ENCODE peak calls at places on chromosomes 5 and 9, in seven cellular contexts. One of them, this sample, is unnamed.

GRCh38 chr9:90960941-90961340 is 159.3 kb downstream of the SYK start:
- DNase-seq in H1: no peak
- DNase-seq in trophoblast cell: no peak
- DNase-seq in neuronal stem cell: no peak
- DNase-seq in H9: no peak
- DNase-seq in mesendoderm: no peak
- DNase-seq in mesenchymal stem cell: peak; percentile 42
- DNase-seq in this sample: no peak

GRCh38 chr5:168941901-168942300 is 359.0 kb downstream of the SLIT3 start:
- DNase-seq in H1: no peak
- DNase-seq in trophoblast cell: no peak
- DNase-seq in neuronal stem cell: no peak
- DNase-seq in H9: peak; percentile 40
- DNase-seq in mesendoderm: peak; percentile 72
- DNase-seq in mesenchymal stem cell: no peak
- DNase-seq in this sample: no peak

GRCh38 chr9:109493648-109494047 is 4.5 kb downstream of the PTPN3 start:
- DNase-seq in H1: no peak
- DNase-seq in trophoblast cell: no peak
- DNase-seq in neuronal stem cell: no peak
- DNase-seq in H9: no peak
- DNase-seq in mesendoderm: no peak
- DNase-seq in mesenchymal stem cell: no peak
- DNase-seq in this sample: no peak

GRCh38 chr9:137252555-137253506 is 1.7 kb downstream of the STPG3 start:
- DNase-seq in H1: no peak
- DNase-seq in trophoblast cell: peak; percentile 54
- DNase-seq in neuronal stem cell: no peak
- DNase-seq in H9: peak; percentile 69
- DNase-seq in mesendoderm: no peak
- DNase-seq in mesenchymal stem cell: no peak
- DNase-seq in this sample: no peak

GRCh38 chr9:134922932-134923240 is 5.2 kb upstream of the FCN1 start:
- DNase-seq in H1: no peak
- DNase-seq in trophoblast cell: no peak
- DNase-seq in neuronal stem cell: no peak
- DNase-seq in H9: no peak
- DNase-seq in mesendoderm: no peak
- DNase-seq in mesenchymal stem cell: no peak
- DNase-seq in this sample: no peak

GRCh38 chr5:111641533-111642230 is 115.3 kb downstream of the NREP start:
- DNase-seq in H1: no peak
- DNase-seq in trophoblast cell: peak; percentile 11
- DNase-seq in neuronal stem cell: no peak
- DNase-seq in H9: no peak
- DNase-seq in mesendoderm: no peak
- DNase-seq in mesenchymal stem cell: peak; percentile 76
- DNase-seq in this sample: peak; percentile 90

GRCh38 chr5:120368923-120369715 is 95.0 kb upstream of the PRR16 start:
- DNase-seq in H1: no peak
- DNase-seq in trophoblast cell: no peak
- DNase-seq in neuronal stem cell: no peak
- DNase-seq in H9: peak; percentile 56
- DNase-seq in mesendoderm: no peak
- DNase-seq in mesenchymal stem cell: no peak
- DNase-seq in this sample: no peak

GRCh38 chr5:108749130-108749861 is 1.6 kb downstream of the FER start:
- DNase-seq in H1: no peak
- DNase-seq in trophoblast cell: peak; percentile 78
- DNase-seq in neuronal stem cell: no peak
- DNase-seq in H9: no peak
- DNase-seq in mesendoderm: peak; percentile 90
- DNase-seq in mesenchymal stem cell: peak; percentile 39
- DNase-seq in this sample: no peak

GRCh38 chr5:83472213-83472507 is 616 bp downstream of the VCAN start:
- DNase-seq in H1: no peak
- DNase-seq in trophoblast cell: no peak
- DNase-seq in neuronal stem cell: no peak
- DNase-seq in H9: no peak
- DNase-seq in mesendoderm: no peak
- DNase-seq in mesenchymal stem cell: no peak
- DNase-seq in this sample: no peak

GRCh38 chr9:87206064-87206661 is 258.9 kb upstream of the GAS1 start:
- DNase-seq in H1: no peak
- DNase-seq in trophoblast cell: no peak
- DNase-seq in neuronal stem cell: no peak
- DNase-seq in H9: no peak
- DNase-seq in mesendoderm: no peak
- DNase-seq in mesenchymal stem cell: peak; percentile 70
- DNase-seq in this sample: peak; percentile 85

GRCh38 chr9:114894801-114895433 is 35.5 kb downstream of the TNFSF8 start:
- DNase-seq in H1: no peak
- DNase-seq in trophoblast cell: peak; percentile 87
- DNase-seq in neuronal stem cell: no peak
- DNase-seq in H9: peak; percentile 34
- DNase-seq in mesendoderm: peak; percentile 99
- DNase-seq in mesenchymal stem cell: peak; percentile 99
- DNase-seq in this sample: peak; percentile 99

GRCh38 chr5:101036778-101037177 is 133.7 kb upstream of the ST8SIA4 start:
- DNase-seq in H1: no peak
- DNase-seq in trophoblast cell: no peak
- DNase-seq in neuronal stem cell: no peak
- DNase-seq in H9: no peak
- DNase-seq in mesendoderm: no peak
- DNase-seq in mesenchymal stem cell: no peak
- DNase-seq in this sample: no peak

GRCh38 chr5:10370931-10371330 is 17.4 kb downstream of the MARCHF6 start:
- DNase-seq in H1: no peak
- DNase-seq in trophoblast cell: no peak
- DNase-seq in neuronal stem cell: no peak
- DNase-seq in H9: no peak
- DNase-seq in mesendoderm: no peak
- DNase-seq in mesenchymal stem cell: no peak
- DNase-seq in this sample: no peak

GRCh38 chr5:109529520-109529919 is 119.7 kb upstream of the PJA2 start:
- DNase-seq in H1: no peak
- DNase-seq in trophoblast cell: no peak
- DNase-seq in neuronal stem cell: no peak
- DNase-seq in H9: no peak
- DNase-seq in mesendoderm: no peak
- DNase-seq in mesenchymal stem cell: no peak
- DNase-seq in this sample: peak; percentile 36

DNA sequence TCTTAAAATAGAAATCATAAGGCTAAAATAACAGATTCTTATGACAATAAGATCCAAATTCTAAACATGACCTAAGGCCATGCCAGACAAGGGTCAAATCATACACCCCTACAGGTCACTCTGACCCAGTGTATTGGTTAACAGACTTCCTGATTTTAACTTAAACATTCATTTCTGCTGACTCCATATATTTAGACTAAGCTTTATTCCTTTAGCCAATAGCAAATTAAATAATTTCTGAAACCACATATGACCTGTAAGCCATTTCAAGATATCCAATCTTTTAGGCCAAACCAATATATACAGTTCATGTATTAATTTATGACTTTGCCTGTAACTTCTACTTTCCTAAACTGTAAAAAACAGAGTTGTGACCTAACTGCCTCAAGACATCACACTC is 7.4 kb upstream of the SPINK13 start:
- DNase-seq in H1: no peak
- DNase-seq in trophoblast cell: no peak
- DNase-seq in neuronal stem cell: no peak
- DNase-seq in H9: no peak
- DNase-seq in mesendoderm: no peak
- DNase-seq in mesenchymal stem cell: no peak
- DNase-seq in this sample: no peak
- H3K4ac ChIP-seq in H1: no peak overlapping the region
- H3K4ac ChIP-seq in trophoblast cell: no peak overlapping the region
- H3K4ac ChIP-seq in neuronal stem cell: no peak overlapping the region
- H3K4ac ChIP-seq in H9: no peak overlapping the region
- H3K4ac ChIP-seq in mesendoderm: no peak overlapping the region
- H3K4ac ChIP-seq in mesenchymal stem cell: no peak overlapping the region
- H3K4ac ChIP-seq in this sample: no peak overlapping the region

GRCh38 chr9:33341182-33341581 is 50.9 kb downstream of the NFX1 start:
- DNase-seq in H1: no peak
- DNase-seq in trophoblast cell: no peak
- DNase-seq in neuronal stem cell: no peak
- DNase-seq in H9: no peak
- DNase-seq in mesendoderm: no peak
- DNase-seq in mesenchymal stem cell: no peak
- DNase-seq in this sample: no peak
- H3K4ac ChIP-seq in H1: no peak overlapping the region
- H3K4ac ChIP-seq in trophoblast cell: no peak overlapping the region
- H3K4ac ChIP-seq in neuronal stem cell: no peak overlapping the region
- H3K4ac ChIP-seq in H9: no peak overlapping the region
- H3K4ac ChIP-seq in mesendoderm: no peak overlapping the region
- H3K4ac ChIP-seq in mesenchymal stem cell: no peak overlapping the region
- H3K4ac ChIP-seq in this sample: no peak overlapping the region

GRCh38 chr5:131548190-131548589 is 86.8 kb downstream of the RAPGEF6 start:
- DNase-seq in H1: no peak
- DNase-seq in trophoblast cell: no peak
- DNase-seq in neuronal stem cell: no peak
- DNase-seq in H9: no peak
- DNase-seq in mesendoderm: no peak
- DNase-seq in mesenchymal stem cell: no peak
- DNase-seq in this sample: no peak
- H3K4ac ChIP-seq in H1: no peak overlapping the region
- H3K4ac ChIP-seq in trophoblast cell: no peak overlapping the region
- H3K4ac ChIP-seq in neuronal stem cell: no peak overlapping the region
- H3K4ac ChIP-seq in H9: no peak overlapping the region
- H3K4ac ChIP-seq in mesendoderm: no peak overlapping the region
- H3K4ac ChIP-seq in mesenchymal stem cell: no peak overlapping the region
- H3K4ac ChIP-seq in this sample: no peak overlapping the region

GRCh38 chr5:58674070-58674469 is 91.2 kb downstream of the RAB3C start:
- DNase-seq in H1: no peak
- DNase-seq in trophoblast cell: no peak
- DNase-seq in neuronal stem cell: no peak
- DNase-seq in H9: no peak
- DNase-seq in mesendoderm: no peak
- DNase-seq in mesenchymal stem cell: no peak
- DNase-seq in this sample: no peak

GRCh38 chr5:58681943-58682342 is 99.1 kb downstream of the RAB3C start:
- DNase-seq in H1: no peak
- DNase-seq in trophoblast cell: no peak
- DNase-seq in neuronal stem cell: no peak
- DNase-seq in H9: no peak
- DNase-seq in mesendoderm: no peak
- DNase-seq in mesenchymal stem cell: no peak
- DNase-seq in this sample: no peak

GRCh38 chr5:58674711-58675110 is 91.8 kb downstream of the RAB3C start:
- DNase-seq in H1: no peak
- DNase-seq in trophoblast cell: no peak
- DNase-seq in neuronal stem cell: no peak
- DNase-seq in H9: no peak
- DNase-seq in mesendoderm: no peak
- DNase-seq in mesenchymal stem cell: no peak
- DNase-seq in this sample: no peak

GRCh38 chr5:58680503-58680902 is 97.6 kb downstream of the RAB3C start:
- DNase-seq in H1: no peak
- DNase-seq in trophoblast cell: no peak
- DNase-seq in neuronal stem cell: no peak
- DNase-seq in H9: no peak
- DNase-seq in mesendoderm: peak; percentile 7
- DNase-seq in mesenchymal stem cell: no peak
- DNase-seq in this sample: no peak

DNA sequence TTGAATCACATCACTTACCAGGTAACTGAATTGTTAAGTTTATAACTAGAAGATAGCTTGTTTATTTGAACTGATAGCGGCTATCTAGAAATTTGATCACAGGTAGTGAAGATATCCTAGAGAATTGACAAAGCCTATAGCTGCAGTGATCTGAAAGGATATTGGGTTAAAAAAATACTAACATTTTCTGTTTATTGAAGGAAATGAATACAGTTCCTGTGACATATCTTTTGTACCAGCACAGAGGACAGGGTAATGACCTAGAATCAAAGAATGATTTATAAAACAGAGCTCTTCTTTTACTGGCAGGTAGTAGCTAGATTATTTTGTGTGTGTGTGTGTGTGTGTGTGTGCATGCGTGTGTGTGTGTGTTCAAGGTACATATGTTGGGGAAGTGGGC is 94.8 kb downstream of the RAB3C start:
- DNase-seq in H1: no peak
- DNase-seq in trophoblast cell: no peak
- DNase-seq in neuronal stem cell: no peak
- DNase-seq in H9: no peak
- DNase-seq in mesendoderm: no peak
- DNase-seq in mesenchymal stem cell: no peak
- DNase-seq in this sample: no peak
- H3K4ac ChIP-seq in H1: no peak overlapping the region
- H3K4ac ChIP-seq in trophoblast cell: no peak overlapping the region
- H3K4ac ChIP-seq in neuronal stem cell: no peak overlapping the region
- H3K4ac ChIP-seq in H9: no peak overlapping the region
- H3K4ac ChIP-seq in mesendoderm: no peak overlapping the region
- H3K4ac ChIP-seq in mesenchymal stem cell: no peak overlapping the region
- H3K4ac ChIP-seq in this sample: no peak overlapping the region

DNA sequence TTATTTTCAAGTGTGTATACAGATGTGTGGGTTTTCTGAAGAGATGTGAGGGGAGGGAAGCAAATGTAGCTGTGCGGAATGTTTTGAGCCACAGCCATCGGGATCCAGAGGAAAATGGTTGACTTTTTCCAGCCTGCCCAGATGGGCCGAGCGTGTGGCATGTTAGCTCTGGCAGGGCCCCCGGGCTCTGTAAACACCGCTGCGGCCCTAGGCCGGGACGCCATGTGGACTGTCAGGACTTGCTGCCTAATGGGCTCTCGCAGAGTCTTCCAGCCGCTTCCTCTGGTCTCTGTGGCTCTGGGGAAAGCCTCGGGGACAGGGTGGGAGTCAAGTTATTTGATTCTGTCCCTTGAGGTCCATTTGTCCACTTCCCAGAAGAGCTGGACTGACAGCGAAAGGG is 109.6 kb upstream of the PTCH1 start:
- DNase-seq in H1: no peak
- DNase-seq in trophoblast cell: no peak
- DNase-seq in neuronal stem cell: no peak
- DNase-seq in H9: no peak
- DNase-seq in mesendoderm: no peak
- DNase-seq in mesenchymal stem cell: no peak
- DNase-seq in this sample: no peak
- H3K4ac ChIP-seq in H1: no peak overlapping the region
- H3K4ac ChIP-seq in trophoblast cell: no peak overlapping the region
- H3K4ac ChIP-seq in neuronal stem cell: no peak overlapping the region
- H3K4ac ChIP-seq in H9: no peak overlapping the region
- H3K4ac ChIP-seq in mesendoderm: no peak overlapping the region
- H3K4ac ChIP-seq in mesenchymal stem cell: no peak overlapping the region
- H3K4ac ChIP-seq in this sample: no peak overlapping the region

DNA sequence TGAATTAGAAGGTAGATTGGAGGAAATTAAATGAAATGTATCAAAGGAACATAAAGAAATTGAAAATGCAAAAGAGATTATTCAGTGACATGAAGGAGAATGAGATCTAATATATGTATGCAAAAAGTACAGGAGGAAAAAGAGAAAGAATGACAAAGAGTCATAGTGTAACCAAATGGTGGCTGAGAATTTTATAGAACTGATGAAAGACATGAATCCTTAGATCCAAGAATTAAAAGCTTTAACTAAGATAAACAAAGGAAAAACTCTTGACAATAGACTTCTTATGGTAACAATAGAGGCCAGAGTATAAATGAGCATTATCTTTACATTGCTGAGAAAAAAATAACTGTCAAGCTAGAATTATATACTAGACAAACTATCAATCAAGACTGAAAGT is 505.4 kb upstream of the CD180 start:
- DNase-seq in H1: no peak
- DNase-seq in trophoblast cell: no peak
- DNase-seq in neuronal stem cell: no peak
- DNase-seq in H9: no peak
- DNase-seq in mesendoderm: no peak
- DNase-seq in mesenchymal stem cell: no peak
- DNase-seq in this sample: no peak
- H3K4ac ChIP-seq in H1: no peak overlapping the region
- H3K4ac ChIP-seq in trophoblast cell: no peak overlapping the region
- H3K4ac ChIP-seq in neuronal stem cell: no peak overlapping the region
- H3K4ac ChIP-seq in H9: no peak overlapping the region
- H3K4ac ChIP-seq in mesendoderm: no peak overlapping the region
- H3K4ac ChIP-seq in mesenchymal stem cell: no peak overlapping the region
- H3K4ac ChIP-seq in this sample: no peak overlapping the region

This sample was measured in IMR-90.